ENCODE peak calls at places on chromosomes 16 and 17, in six cellular contexts. F is BE2C, B is H9, K is T-helper 17 cell, R is coronary artery, C is endothelial cell. V is an unnamed sample.

GRCh38 chr16:8596581-8596980 is 6.3 kb upstream of the TMEM114 start:
- DNase-seq in F (no peak), B (no peak), K (no peak), R (no peak), C (no peak), V (no peak)

GRCh38 chr17:29039764-29040598 is 3.0 kb upstream of the PIPOX start:
- DNase-seq in F (no peak), B (no peak), K (no peak), R (no peak), C (no peak), V (peak; percentile 93)

GRCh38 chr16:56266981-56267607 is 75.8 kb downstream of the GNAO1 start:
- DNase-seq in F (no peak), B (no peak), K (no peak), R (peak; percentile 52), C (no peak), V (no peak)

GRCh38 chr17:60554377-60554788 is 28.3 kb upstream of the APPBP2 start:
- DNase-seq in F (no peak), B (no peak), K (no peak), R (no peak), C (no peak), V (peak; percentile 92)

GRCh38 chr16:50114357-50115129 is 38.6 kb upstream of the TENT4B start:
- DNase-seq in F (no peak), B (peak; percentile 30), K (no peak), R (no peak), C (no peak), V (no peak)

GRCh38 chr16:82892327-82892726 is 265.6 kb downstream of the CDH13 start:
- DNase-seq in F (no peak), B (no peak), K (no peak), R (no peak), C (no peak), V (no peak)

GRCh38 chr17:19447085-19447583 is 36.1 kb downstream of the RNF112 start:
- DNase-seq in F (peak; percentile 59), B (peak; percentile 89), K (peak; percentile 66), R (peak; percentile 79), C (peak; percentile 82), V (peak; percentile 88)

GRCh38 chr16:71903608-71904007 is 8.3 kb downstream of the IST1 start:
- DNase-seq in F (no peak), B (no peak), K (no peak), R (no peak), C (no peak), V (no peak)

GRCh38 chr17:49414271-49414621 is 436 bp downstream of the PHB1 start:
- DNase-seq in F (no peak), B (no peak), K (no peak), R (no peak), C (no peak), V (no peak)

GRCh38 chr17:62714016-62714777 is 86.7 kb downstream of the MRC2 start:
- DNase-seq in F (no peak), B (peak; percentile 25), K (no peak), R (no peak), C (no peak), V (no peak)

GRCh38 chr16:66478733-66479511 is 51.8 kb downstream of the BEAN1 start:
- DNase-seq in F (peak; percentile 75), B (peak; percentile 87), K (peak; percentile 68), R (peak; percentile 77), C (peak; percentile 63), V (peak; percentile 59)

GRCh38 chr16:87040169-87041117 is 276.7 kb downstream of the C16orf95 start:
- DNase-seq in F (no peak), B (no peak), K (no peak), R (peak; percentile 61), C (no peak), V (no peak)

GRCh38 chr16:14378131-14378551 is 251.9 kb downstream of the PARN start:
- DNase-seq in F (no peak), B (no peak), K (no peak), R (no peak), C (no peak), V (peak; percentile 71)

GRCh38 chr16:58488531-58488930 is 11.4 kb upstream of the NDRG4 start:
- DNase-seq in F (no peak), B (peak; percentile 25), K (no peak), R (no peak), C (no peak), V (no peak)

V was measured in cardiac fibroblast.